ENCODE peak calls at places on chromosome 15, in seven cellular contexts. One of them, this sample, is unnamed.
A peak's percentile ranks its signal among the peaks of the same experiment; 100 is the strongest.

GRCh38 chr15:80609512-80609946 is 85.6 kb upstream of the ABHD17C start:
- DNase-seq in pancreas: no peak
- DNase-seq in HL-60: no peak
- DNase-seq in omental fat pad: no peak
- DNase-seq in GM23338: no peak
- DNase-seq in bronchial epithelial cell: peak; percentile 66
- DNase-seq in WTC11: no peak
- DNase-seq in this sample: no peak

GRCh38 chr15:42020713-42021273 is at the start of gene PLA2G4E:
- DNase-seq in pancreas: no peak
- DNase-seq in HL-60: no peak
- DNase-seq in omental fat pad: no peak
- DNase-seq in GM23338: no peak
- DNase-seq in bronchial epithelial cell: peak; percentile 61
- DNase-seq in WTC11: no peak
- DNase-seq in this sample: no peak

GRCh38 chr15:41878355-41878699 is 15.5 kb downstream of the SPTBN5 start:
- DNase-seq in pancreas: peak; percentile 67
- DNase-seq in HL-60: no peak
- DNase-seq in omental fat pad: no peak
- DNase-seq in GM23338: no peak
- DNase-seq in bronchial epithelial cell: no peak
- DNase-seq in WTC11: no peak
- DNase-seq in this sample: no peak

GRCh38 chr15:29220852-29221251 is 48.8 kb downstream of the NSMCE3 start:
- DNase-seq in pancreas: no peak
- DNase-seq in HL-60: no peak
- DNase-seq in omental fat pad: no peak
- DNase-seq in GM23338: no peak
- DNase-seq in bronchial epithelial cell: no peak
- DNase-seq in WTC11: no peak
- DNase-seq in this sample: no peak

GRCh38 chr15:27017168-27017809 is 46.3 kb downstream of the GABRG3 start:
- DNase-seq in pancreas: no peak
- DNase-seq in HL-60: peak; percentile 72
- DNase-seq in omental fat pad: no peak
- DNase-seq in GM23338: peak; percentile 93
- DNase-seq in bronchial epithelial cell: peak; percentile 29
- DNase-seq in WTC11: peak; percentile 91
- DNase-seq in this sample: peak; percentile 76

GRCh38 chr15:80948651-80949292 is 40.8 kb downstream of the MESD start:
- DNase-seq in pancreas: no peak
- DNase-seq in HL-60: no peak
- DNase-seq in omental fat pad: no peak
- DNase-seq in GM23338: no peak
- DNase-seq in bronchial epithelial cell: no peak
- DNase-seq in WTC11: no peak
- DNase-seq in this sample: no peak

GRCh38 chr15:77369168-77369567 is 50.7 kb downstream of the PEAK1 start:
- DNase-seq in pancreas: no peak
- DNase-seq in HL-60: no peak
- DNase-seq in omental fat pad: no peak
- DNase-seq in GM23338: no peak
- DNase-seq in bronchial epithelial cell: no peak
- DNase-seq in WTC11: no peak
- DNase-seq in this sample: no peak

GRCh38 chr15:80059786-80060489 is 462 bp downstream of the ZFAND6 start:
- DNase-seq in pancreas: no peak
- DNase-seq in HL-60: peak; percentile 31
- DNase-seq in omental fat pad: peak; percentile 28
- DNase-seq in GM23338: peak; percentile 83
- DNase-seq in bronchial epithelial cell: no peak
- DNase-seq in WTC11: peak; percentile 73
- DNase-seq in this sample: peak; percentile 72

GRCh38 chr15:23881299-23881698 is 194.2 kb upstream of the NDN start:
- DNase-seq in pancreas: no peak
- DNase-seq in HL-60: no peak
- DNase-seq in omental fat pad: no peak
- DNase-seq in GM23338: no peak
- DNase-seq in bronchial epithelial cell: no peak
- DNase-seq in WTC11: no peak
- DNase-seq in this sample: no peak

GRCh38 chr15:22806156-22806555 is 19.7 kb downstream of the NIPA1 start:
- DNase-seq in pancreas: no peak
- DNase-seq in HL-60: no peak
- DNase-seq in omental fat pad: no peak
- DNase-seq in GM23338: no peak
- DNase-seq in bronchial epithelial cell: no peak
- DNase-seq in WTC11: no peak
- DNase-seq in this sample: no peak

GRCh38 chr15:61752001-61752400 is 308.2 kb downstream of the VPS13C start:
- DNase-seq in pancreas: no peak
- DNase-seq in HL-60: no peak
- DNase-seq in omental fat pad: no peak
- DNase-seq in GM23338: peak; percentile 64
- DNase-seq in bronchial epithelial cell: no peak
- DNase-seq in WTC11: no peak
- DNase-seq in this sample: no peak

GRCh38 chr15:90956551-90957104 is 1.9 kb downstream of the RCCD1 start:
- DNase-seq in pancreas: peak; percentile 91
- DNase-seq in HL-60: peak; percentile 46
- DNase-seq in omental fat pad: peak; percentile 63
- DNase-seq in GM23338: peak; percentile 92
- DNase-seq in bronchial epithelial cell: peak; percentile 41
- DNase-seq in WTC11: peak; percentile 91
- DNase-seq in this sample: no peak

GRCh38 chr15:31041610-31042009 is 50.2 kb upstream of the MTMR10 start:
- DNase-seq in pancreas: no peak
- DNase-seq in HL-60: no peak
- DNase-seq in omental fat pad: no peak
- DNase-seq in GM23338: no peak
- DNase-seq in bronchial epithelial cell: no peak
- DNase-seq in WTC11: no peak
- DNase-seq in this sample: no peak

GRCh38 chr15:30001592-30001991 is 81.2 kb upstream of the GOLGA8J start:
- DNase-seq in pancreas: no peak
- DNase-seq in HL-60: no peak
- DNase-seq in omental fat pad: no peak
- DNase-seq in GM23338: no peak
- DNase-seq in bronchial epithelial cell: no peak
- DNase-seq in WTC11: no peak
- DNase-seq in this sample: no peak

GRCh38 chr15:34434627-34435305 is 2.8 kb downstream of the GOLGA8A start:
- DNase-seq in pancreas: peak; percentile 67
- DNase-seq in HL-60: no peak
- DNase-seq in omental fat pad: no peak
- DNase-seq in GM23338: no peak
- DNase-seq in bronchial epithelial cell: no peak
- DNase-seq in WTC11: no peak
- DNase-seq in this sample: no peak

GRCh38 chr15:64144192-64144564 is 7.4 kb upstream of the SNX22 start:
- DNase-seq in pancreas: no peak
- DNase-seq in HL-60: no peak
- DNase-seq in omental fat pad: no peak
- DNase-seq in GM23338: no peak
- DNase-seq in bronchial epithelial cell: no peak
- DNase-seq in WTC11: no peak
- DNase-seq in this sample: no peak

GRCh38 chr15:49199666-49200065 is 29.6 kb downstream of the GALK2 start:
- DNase-seq in pancreas: no peak
- DNase-seq in HL-60: no peak
- DNase-seq in omental fat pad: no peak
- DNase-seq in GM23338: no peak
- DNase-seq in bronchial epithelial cell: no peak
- DNase-seq in WTC11: no peak
- DNase-seq in this sample: no peak

GRCh38 chr15:92803852-92804609 is 96.1 kb upstream of the CHD2 start:
- DNase-seq in pancreas: no peak
- DNase-seq in HL-60: peak; percentile 97
- DNase-seq in omental fat pad: peak; percentile 60
- DNase-seq in GM23338: no peak
- DNase-seq in bronchial epithelial cell: peak; percentile 100
- DNase-seq in WTC11: no peak
- DNase-seq in this sample: peak; percentile 89

GRCh38 chr15:80585544-80586018 is 109.5 kb upstream of the ABHD17C start:
- DNase-seq in pancreas: no peak
- DNase-seq in HL-60: no peak
- DNase-seq in omental fat pad: no peak
- DNase-seq in GM23338: peak; percentile 29
- DNase-seq in bronchial epithelial cell: peak; percentile 71
- DNase-seq in WTC11: peak; percentile 28
- DNase-seq in this sample: no peak

GRCh38 chr15:76460871-76461270 is 124.3 kb downstream of the ISL2 start:
- DNase-seq in pancreas: no peak
- DNase-seq in HL-60: no peak
- DNase-seq in omental fat pad: no peak
- DNase-seq in GM23338: no peak
- DNase-seq in bronchial epithelial cell: no peak
- DNase-seq in WTC11: no peak
- DNase-seq in this sample: no peak

GRCh38 chr15:89756897-89757296 is 5.8 kb upstream of the MESP1 start:
- DNase-seq in pancreas: no peak
- DNase-seq in HL-60: no peak
- DNase-seq in omental fat pad: no peak
- DNase-seq in GM23338: no peak
- DNase-seq in bronchial epithelial cell: no peak
- DNase-seq in WTC11: no peak
- DNase-seq in this sample: no peak

GRCh38 chr15:47802216-47802615 is 84.9 kb downstream of the SEMA6D start:
- DNase-seq in pancreas: no peak
- DNase-seq in HL-60: no peak
- DNase-seq in omental fat pad: no peak
- DNase-seq in GM23338: no peak
- DNase-seq in bronchial epithelial cell: peak; percentile 55
- DNase-seq in WTC11: no peak
- DNase-seq in this sample: no peak
- TF ChIP-seq CTCF in pancreas: no peak
- TF ChIP-seq CTCF in HL-60: no peak
- TF ChIP-seq CTCF in omental fat pad: no peak
- TF ChIP-seq CTCF in GM23338: no peak
- TF ChIP-seq CTCF in bronchial epithelial cell: no peak
- TF ChIP-seq CTCF in WTC11: no peak
- TF ChIP-seq CTCF in this sample: no peak

DNA sequence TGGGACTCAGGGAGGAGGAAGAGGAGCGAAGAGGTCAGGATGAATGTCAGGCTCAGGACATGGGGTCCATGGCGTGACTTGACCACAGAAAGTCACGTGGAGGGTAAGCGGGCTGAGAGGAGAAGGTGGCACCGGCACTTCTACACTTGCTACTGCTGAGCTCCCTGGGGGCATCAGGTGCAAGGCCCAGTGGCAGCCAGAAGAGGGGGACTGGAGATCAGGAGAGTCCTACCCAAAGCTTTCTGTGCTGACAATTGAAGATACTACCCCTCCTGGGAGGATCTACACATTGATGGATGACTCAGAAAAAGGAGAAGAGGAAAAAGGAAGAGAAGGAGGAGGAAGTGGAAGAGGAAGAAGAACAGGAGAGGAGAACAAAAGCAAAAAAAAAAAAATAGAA is 41.3 kb downstream of the MYO5C start:
- DNase-seq in pancreas: no peak
- DNase-seq in HL-60: peak; percentile 25
- DNase-seq in omental fat pad: no peak
- DNase-seq in GM23338: peak; percentile 24
- DNase-seq in bronchial epithelial cell: no peak
- DNase-seq in WTC11: no peak
- DNase-seq in this sample: no peak
- TF ChIP-seq CTCF in pancreas: no peak
- TF ChIP-seq CTCF in HL-60: no peak
- TF ChIP-seq CTCF in omental fat pad: no peak
- TF ChIP-seq CTCF in GM23338: peak; percentile 30
- TF ChIP-seq CTCF in bronchial epithelial cell: no peak
- TF ChIP-seq CTCF in WTC11: no peak
- TF ChIP-seq CTCF in this sample: no peak

DNA sequence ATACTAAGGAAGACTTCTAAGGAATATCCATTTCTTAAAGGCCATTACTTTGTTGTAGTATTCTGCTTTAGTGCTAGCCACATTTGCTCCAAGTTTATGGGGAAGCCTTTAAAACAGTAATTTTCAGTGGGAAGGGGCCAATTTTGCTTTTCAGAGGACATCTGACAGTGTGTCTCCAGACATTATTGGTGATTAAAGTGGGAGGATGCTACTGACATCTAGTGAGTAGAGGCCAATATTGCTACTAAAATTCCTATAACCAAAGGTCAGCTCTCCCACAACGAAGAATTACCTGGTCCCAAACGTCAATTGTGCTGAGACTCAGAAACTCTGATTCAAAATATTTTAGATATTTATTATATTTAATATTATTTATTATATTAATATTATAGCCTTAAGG is 24.8 kb downstream of the SLC28A2 start:
- DNase-seq in pancreas: no peak
- DNase-seq in HL-60: peak; percentile 10
- DNase-seq in omental fat pad: no peak
- DNase-seq in GM23338: peak; percentile 50
- DNase-seq in bronchial epithelial cell: peak; percentile 43
- DNase-seq in WTC11: no peak
- DNase-seq in this sample: peak; percentile 41
- TF ChIP-seq CTCF in pancreas: peak; percentile 16
- TF ChIP-seq CTCF in HL-60: no peak
- TF ChIP-seq CTCF in omental fat pad: no peak
- TF ChIP-seq CTCF in GM23338: peak; percentile 43
- TF ChIP-seq CTCF in bronchial epithelial cell: peak; percentile 50
- TF ChIP-seq CTCF in WTC11: no peak
- TF ChIP-seq CTCF in this sample: no peak

GRCh38 chr15:53558384-53558783 is 201.1 kb downstream of the WDR72 start:
- DNase-seq in pancreas: no peak
- DNase-seq in HL-60: no peak
- DNase-seq in omental fat pad: no peak
- DNase-seq in GM23338: no peak
- DNase-seq in bronchial epithelial cell: no peak
- DNase-seq in WTC11: no peak
- DNase-seq in this sample: no peak
- TF ChIP-seq CTCF in pancreas: no peak
- TF ChIP-seq CTCF in HL-60: no peak
- TF ChIP-seq CTCF in omental fat pad: no peak
- TF ChIP-seq CTCF in GM23338: no peak
- TF ChIP-seq CTCF in bronchial epithelial cell: no peak
- TF ChIP-seq CTCF in WTC11: no peak
- TF ChIP-seq CTCF in this sample: no peak

GRCh38 chr15:101773496-101774100 is 29.7 kb upstream of the OR4F6 start:
- DNase-seq in pancreas: no peak
- DNase-seq in HL-60: no peak
- DNase-seq in omental fat pad: no peak
- DNase-seq in GM23338: peak; percentile 71
- DNase-seq in bronchial epithelial cell: peak; percentile 16
- DNase-seq in WTC11: peak; percentile 69
- DNase-seq in this sample: peak; percentile 57
- TF ChIP-seq CTCF in pancreas: no peak
- TF ChIP-seq CTCF in HL-60: peak; percentile 8
- TF ChIP-seq CTCF in omental fat pad: no peak
- TF ChIP-seq CTCF in GM23338: peak; percentile 51
- TF ChIP-seq CTCF in bronchial epithelial cell: peak; percentile 64
- TF ChIP-seq CTCF in WTC11: peak; percentile 11
- TF ChIP-seq CTCF in this sample: peak; percentile 34

GRCh38 chr15:66789029-66790025 is 87.3 kb downstream of the SMAD6 start:
- DNase-seq in pancreas: no peak
- DNase-seq in HL-60: peak; percentile 29
- DNase-seq in omental fat pad: no peak
- DNase-seq in GM23338: peak; percentile 75
- DNase-seq in bronchial epithelial cell: peak; percentile 33
- DNase-seq in WTC11: peak; percentile 66
- DNase-seq in this sample: no peak
- TF ChIP-seq CTCF in pancreas: no peak
- TF ChIP-seq CTCF in HL-60: peak; percentile 35
- TF ChIP-seq CTCF in omental fat pad: no peak
- TF ChIP-seq CTCF in GM23338: peak; percentile 57
- TF ChIP-seq CTCF in bronchial epithelial cell: peak; percentile 67
- TF ChIP-seq CTCF in WTC11: no peak
- TF ChIP-seq CTCF in this sample: peak; percentile 49

GRCh38 chr15:66706225-66706732 is 4.2 kb downstream of the SMAD6 start:
- DNase-seq in pancreas: no peak
- DNase-seq in HL-60: no peak
- DNase-seq in omental fat pad: no peak
- DNase-seq in GM23338: no peak
- DNase-seq in bronchial epithelial cell: no peak
- DNase-seq in WTC11: peak; percentile 42
- DNase-seq in this sample: no peak
- TF ChIP-seq CTCF in pancreas: no peak
- TF ChIP-seq CTCF in HL-60: no peak
- TF ChIP-seq CTCF in omental fat pad: no peak
- TF ChIP-seq CTCF in GM23338: peak; percentile 62
- TF ChIP-seq CTCF in bronchial epithelial cell: peak; percentile 30
- TF ChIP-seq CTCF in WTC11: peak; percentile 36
- TF ChIP-seq CTCF in this sample: no peak

This sample was measured in Caco-2.